ENCODE peak calls at places on chromosomes 7 and 10, in ten cellular contexts. Q is thoracic aorta, J is HCT116, V is NB4, H is lung, P is neural progenitor cell, F is bronchial epithelial cell, M is cardiac muscle cell, K is colonic mucosa, L is left ventricle myocardium inferior. D is an unnamed sample.

GRCh38 chr7:17532861-17533404 is 234.5 kb downstream of the AHR start:
- DNase-seq in Q (no peak), J (peak; percentile 59), V (peak; percentile 50), H (no peak), P (no peak), F (peak; percentile 92), M (peak; percentile 79), K (no peak), L (no peak), D (peak; percentile 86)

GRCh38 chr7:30925913-30926312 is 14.3 kb downstream of the AQP1 start:
- DNase-seq in Q (peak; percentile 2), J (no peak), V (no peak), H (peak; percentile 28), P (no peak), F (no peak), M (no peak), K (no peak), L (peak; percentile 7), D (no peak)

GRCh38 chr10:130691787-130692186 is 555.6 kb downstream of the GLRX3 start:
- DNase-seq in Q (no peak), J (no peak), V (no peak), H (no peak), P (no peak), F (no peak), M (no peak), K (no peak), L (no peak), D (no peak)

GRCh38 chr7:11540271-11540761 is 291.7 kb downstream of the THSD7A start:
- DNase-seq in Q (no peak), J (peak; percentile 18), V (peak; percentile 93), H (no peak), P (no peak), F (peak; percentile 75), M (peak; percentile 77), K (no peak), L (no peak), D (peak; percentile 9)

GRCh38 chr7:50389961-50390360 is 60.2 kb downstream of the FIGNL1 start:
- DNase-seq in Q (no peak), J (no peak), V (no peak), H (no peak), P (no peak), F (no peak), M (no peak), K (no peak), L (no peak), D (no peak)

GRCh38 chr10:33276282-33276923 is 58.1 kb downstream of the NRP1 start:
- DNase-seq in Q (no peak), J (no peak), V (no peak), H (no peak), P (no peak), F (peak; percentile 73), M (no peak), K (no peak), L (no peak), D (no peak)

GRCh38 chr7:157005456-157006204 is 4.8 kb downstream of the MNX1 start:
- DNase-seq in Q (no peak), J (no peak), V (peak; percentile 30), H (no peak), P (peak; percentile 79), F (no peak), M (no peak), K (no peak), L (no peak), D (no peak)

GRCh38 chr7:100875356-100875751 is 451 bp downstream of the SRRT start:
- DNase-seq in Q (no peak), J (no peak), V (peak; percentile 68), H (no peak), P (peak; percentile 47), F (no peak), M (no peak), K (no peak), L (peak; percentile 45), D (no peak)

GRCh38 chr7:123494193-123494796 is 40.1 kb downstream of the IQUB start:
- DNase-seq in Q (no peak), J (peak; percentile 21), V (peak; percentile 60), H (no peak), P (peak; percentile 23), F (peak; percentile 39), M (peak; percentile 63), K (peak; percentile 31), L (no peak), D (no peak)

GRCh38 chr10:103445767-103446567 is 6.2 kb downstream of the CALHM2 start:
- DNase-seq in Q (peak; percentile 73), J (no peak), V (no peak), H (peak; percentile 64), P (no peak), F (peak; percentile 8), M (peak; percentile 84), K (peak; percentile 40), L (peak; percentile 82), D (no peak)

GRCh38 chr10:97778452-97779302 is 6.9 kb upstream of the SFRP5 start:
- DNase-seq in Q (no peak), J (no peak), V (peak; percentile 39), H (no peak), P (peak; percentile 50), F (no peak), M (no peak), K (no peak), L (no peak), D (no peak)

GRCh38 chr7:44466300-44467216 is 23.9 kb downstream of the NUDCD3 start:
- DNase-seq in Q (no peak), J (no peak), V (no peak), H (no peak), P (no peak), F (no peak), M (peak; percentile 25), K (no peak), L (no peak), D (no peak)

GRCh38 chr7:16083931-16084330 is 337.4 kb downstream of the CRPPA start:
- DNase-seq in Q (no peak), J (peak; percentile 56), V (no peak), H (no peak), P (no peak), F (peak; percentile 84), M (peak; percentile 45), K (no peak), L (no peak), D (no peak)
- TF ChIP-seq CTCF in Q (no peak), J (no peak), V (no peak), H (no peak), P (no peak), F (no peak), M (no peak), K (no peak), L (no peak), D (no peak)

GRCh38 chr7:32943654-32944030 is 13.6 kb upstream of the FKBP9 start:
- DNase-seq in Q (no peak), J (no peak), V (no peak), H (no peak), P (no peak), F (no peak), M (no peak), K (no peak), L (no peak), D (no peak)

GRCh38 chr7:32937344-32938174 is 19.7 kb upstream of the FKBP9 start:
- DNase-seq in Q (peak; percentile 48), J (no peak), V (peak; percentile 32), H (peak; percentile 38), P (no peak), F (no peak), M (peak; percentile 61), K (peak; percentile 42), L (peak; percentile 49), D (no peak)

GRCh38 chr7:32942783-32943653 is 14.2 kb upstream of the FKBP9 start:
- DNase-seq in Q (no peak), J (peak; percentile 50), V (peak; percentile 92), H (peak; percentile 75), P (peak; percentile 89), F (peak; percentile 57), M (peak; percentile 80), K (peak; percentile 88), L (peak; percentile 86), D (no peak)

GRCh38 chr7:32941181-32941995 is 15.9 kb upstream of the FKBP9 start:
- DNase-seq in Q (no peak), J (no peak), V (no peak), H (no peak), P (peak; percentile 24), F (peak; percentile 6), M (no peak), K (peak; percentile 38), L (no peak), D (no peak)

DNA sequence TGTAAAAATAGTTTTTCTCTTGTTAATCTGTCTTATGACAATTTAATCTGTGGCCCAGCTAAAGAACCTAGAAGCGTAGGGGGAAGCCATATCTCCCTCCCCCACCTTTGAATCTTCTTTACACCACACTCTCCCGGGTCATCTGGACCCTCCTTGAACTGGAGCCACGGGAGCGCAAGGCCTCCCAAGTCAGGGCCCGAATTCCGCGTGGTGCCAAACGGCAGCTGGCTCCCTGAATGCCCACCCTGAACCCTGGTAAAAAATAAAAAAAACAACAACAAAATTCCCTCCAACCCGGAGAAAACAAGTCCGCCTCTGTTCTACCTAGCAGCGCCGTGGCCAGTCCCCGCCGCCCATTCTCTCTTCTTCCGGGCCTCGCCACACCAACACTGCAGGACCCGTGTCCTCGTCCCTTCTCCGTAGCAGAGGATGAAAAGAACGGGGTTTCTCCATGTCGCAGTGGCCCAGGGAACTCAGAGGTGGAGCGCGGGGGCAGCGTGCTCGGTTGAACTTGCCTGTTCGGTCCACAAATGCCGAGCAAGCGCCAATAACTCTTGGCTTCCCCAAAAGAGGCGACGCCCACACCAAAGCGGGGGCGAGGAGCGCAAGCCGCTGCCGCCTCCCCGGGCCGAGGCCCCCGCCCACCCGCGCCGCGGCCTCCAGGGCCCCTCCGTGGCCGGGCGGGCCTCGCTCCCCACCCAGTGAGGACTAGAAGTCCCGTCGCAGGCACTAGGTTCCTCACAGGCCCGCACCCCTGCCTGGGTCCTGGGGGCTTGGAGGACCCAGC is 15.1 kb upstream of the FKBP9 start:
- DNase-seq in Q (peak; percentile 40), J (no peak), V (peak; percentile 93), H (peak; percentile 72), P (peak; percentile 58), F (peak; percentile 28), M (peak; percentile 61), K (peak; percentile 74), L (peak; percentile 74), D (no peak)
- H3K4me3 ChIP-seq in Q (peak overlapping the region; percentile 95), J (peak overlapping the region; percentile 79), V (peak overlapping the region; percentile 87), H (peak overlapping the region; percentile 64), P (peak overlapping the region; percentile 64), F (peak overlapping the region; percentile 80), M (peak overlapping the region; percentile 74), K (peak overlapping the region; percentile 87), L (peak overlapping the region; percentile 88), D (peak overlapping the region; percentile 77)

DNA sequence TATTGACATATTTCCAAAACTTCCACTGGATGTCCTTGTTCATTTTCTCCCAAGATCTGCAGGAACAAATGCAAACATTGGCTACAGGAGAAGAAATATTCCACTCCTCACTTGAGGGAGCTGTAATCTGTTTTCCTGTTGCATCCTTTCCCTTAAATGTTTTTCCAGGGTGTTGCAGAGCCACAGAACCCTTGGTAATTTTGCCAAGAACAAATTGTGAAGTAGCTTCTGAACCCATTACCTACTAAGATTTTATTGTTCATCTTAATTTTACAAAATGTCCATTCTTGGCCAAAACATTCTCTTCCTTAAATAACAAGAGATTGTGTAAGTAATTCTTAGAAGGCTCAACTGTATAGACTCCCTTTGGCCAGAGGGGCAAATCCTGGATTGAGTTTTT is 177.0 kb downstream of the GNAT3 start:
- DNase-seq in Q (no peak), J (no peak), V (no peak), H (no peak), P (no peak), F (no peak), M (peak; percentile 71), K (no peak), L (no peak), D (no peak)
- TF ChIP-seq CTCF in Q (no peak), J (no peak), V (no peak), H (no peak), P (no peak), F (no peak), M (no peak), K (no peak), L (peak; percentile 9), D (no peak)

GRCh38 chr10:100482834-100483185 is 20.0 kb downstream of the WNT8B start:
- DNase-seq in Q (no peak), J (no peak), V (no peak), H (no peak), P (no peak), F (no peak), M (no peak), K (no peak), L (no peak), D (no peak)
- H3K4me3 ChIP-seq in Q (peak overlapping the region; percentile 72), J (no peak overlapping the region), V (no peak overlapping the region), H (no peak overlapping the region), P (peak overlapping the region; percentile 50), F (no peak overlapping the region), M (peak overlapping the region; percentile 34), K (peak overlapping the region; percentile 45), L (peak overlapping the region; percentile 67), D (peak overlapping the region; percentile 48)